ENCODE peak calls at places on chromosomes 3 and 15, in five cellular contexts. X, D, J, B and H are unnamed samples.

GRCh38 chr3:171805687-171806086 is 4.6 kb downstream of the PLD1 start:
- DNase-seq in X (no peak), B (no peak), J (no peak), D (no peak), H (no peak)

GRCh38 chr15:70856884-70857546 is 3.1 kb upstream of the LARP6 start:
- DNase-seq in B (no peak), J (peak), X (no peak), D (no peak), H (no peak)

GRCh38 chr3:115475178-115476041 is 147.9 kb upstream of the GAP43 start:
- DNase-seq in B (no peak), D (no peak), X (no peak), J (peak), H (no peak)

GRCh38 chr3:155231792-155232191 is 61.7 kb downstream of the STRIT1 start:
- DNase-seq in J (no peak), X (no peak), D (no peak), B (no peak), H (no peak)

GRCh38 chr3:185175370-185175987 is 22.6 kb upstream of the C3orf70 start:
- DNase-seq in D (no peak), J (peak), X (peak), B (no peak), H (peak)

GRCh38 chr15:101091080-101092017 is 160.5 kb downstream of the CHSY1 start:
- DNase-seq in D (no peak), X (no peak), J (no peak), B (no peak), H (no peak)

GRCh38 chr15:89627256-89627970 is 27.9 kb downstream of the KIF7 start:
- DNase-seq in X (no peak), D (no peak), J (no peak), B (no peak), H (no peak)

GRCh38 chr3:171193693-171194092 is 167.2 kb upstream of the SLC2A2 start:
- DNase-seq in J (no peak), B (no peak), D (no peak), X (no peak), H (no peak)

GRCh38 chr3:170585008-170585936 is 603 bp downstream of the SLC7A14 start:
- DNase-seq in B (no peak), X (peak), J (peak), D (no peak), H (no peak)

GRCh38 chr3:126557415-126557745 is 1.4 kb downstream of the C3orf22 start:
- DNase-seq in X (no peak), J (no peak), B (peak), D (no peak), H (peak)

GRCh38 chr15:94412979-94413741 is 181.8 kb downstream of the MCTP2 start:
- DNase-seq in X (no peak), J (peak), B (no peak), D (no peak), H (no peak)

GRCh38 chr3:116483135-116483534 is 37.8 kb upstream of the LSAMP start:
- DNase-seq in B (no peak), X (no peak), D (no peak), J (no peak), H (no peak)

GRCh38 chr3:32837789-32838188 is 20.0 kb downstream of the TRIM71 start:
- DNase-seq in X (no peak), D (no peak), B (no peak), J (peak), H (no peak)